ENCODE peak calls at places on chromosome 15, in nine cellular contexts. One of them, this sample, is unnamed.
A peak's percentile ranks its signal among the peaks of the same experiment; 100 is the strongest.

GRCh38 chr15:64681424-64682024 is 93.9 kb downstream of the RBPMS2 start:
- DNase-seq in pancreas: no peak
- DNase-seq in ovary: no peak
- DNase-seq in psoas muscle: no peak
- DNase-seq in IMR-90: peak; percentile 65
- DNase-seq in neuronal stem cell: peak; percentile 48
- DNase-seq in heart right ventricle: peak; percentile 54
- DNase-seq in A549: peak; percentile 86
- DNase-seq in CD8-positive, alpha-beta memory T cell: no peak
- DNase-seq in this sample: no peak

GRCh38 chr15:100929641-100930042 is 10.5 kb downstream of the LRRK1 start:
- DNase-seq in pancreas: no peak
- DNase-seq in ovary: no peak
- DNase-seq in psoas muscle: no peak
- DNase-seq in IMR-90: no peak
- DNase-seq in neuronal stem cell: no peak
- DNase-seq in heart right ventricle: no peak
- DNase-seq in A549: no peak
- DNase-seq in CD8-positive, alpha-beta memory T cell: no peak
- DNase-seq in this sample: no peak

GRCh38 chr15:63528138-63528659 is 23.8 kb downstream of the USP3 start:
- DNase-seq in pancreas: no peak
- DNase-seq in ovary: no peak
- DNase-seq in psoas muscle: no peak
- DNase-seq in IMR-90: no peak
- DNase-seq in neuronal stem cell: no peak
- DNase-seq in heart right ventricle: no peak
- DNase-seq in A549: no peak
- DNase-seq in CD8-positive, alpha-beta memory T cell: no peak
- DNase-seq in this sample: no peak

GRCh38 chr15:96366526-96366877 is 36.0 kb downstream of the NR2F2 start:
- DNase-seq in pancreas: no peak
- DNase-seq in ovary: no peak
- DNase-seq in psoas muscle: no peak
- DNase-seq in IMR-90: no peak
- DNase-seq in neuronal stem cell: no peak
- DNase-seq in heart right ventricle: no peak
- DNase-seq in A549: no peak
- DNase-seq in CD8-positive, alpha-beta memory T cell: no peak
- DNase-seq in this sample: no peak

GRCh38 chr15:70426065-70426821 is 328.5 kb upstream of the TLE3 start:
- DNase-seq in pancreas: no peak
- DNase-seq in ovary: no peak
- DNase-seq in psoas muscle: no peak
- DNase-seq in IMR-90: peak; percentile 40
- DNase-seq in neuronal stem cell: no peak
- DNase-seq in heart right ventricle: no peak
- DNase-seq in A549: no peak
- DNase-seq in CD8-positive, alpha-beta memory T cell: no peak
- DNase-seq in this sample: no peak

GRCh38 chr15:39801641-39802309 is 19.1 kb upstream of the FSIP1 start:
- DNase-seq in pancreas: no peak
- DNase-seq in ovary: no peak
- DNase-seq in psoas muscle: no peak
- DNase-seq in IMR-90: no peak
- DNase-seq in neuronal stem cell: no peak
- DNase-seq in heart right ventricle: no peak
- DNase-seq in A549: peak; percentile 48
- DNase-seq in CD8-positive, alpha-beta memory T cell: no peak
- DNase-seq in this sample: no peak

GRCh38 chr15:60585743-60586708 is 107.1 kb upstream of the ICE2 start:
- DNase-seq in pancreas: peak; percentile 59
- DNase-seq in ovary: peak; percentile 38
- DNase-seq in psoas muscle: no peak
- DNase-seq in IMR-90: peak; percentile 78
- DNase-seq in neuronal stem cell: peak; percentile 60
- DNase-seq in heart right ventricle: peak; percentile 71
- DNase-seq in A549: peak; percentile 75
- DNase-seq in CD8-positive, alpha-beta memory T cell: peak; percentile 48
- DNase-seq in this sample: no peak

GRCh38 chr15:41585140-41586047 is 26.4 kb downstream of the TYRO3 start:
- DNase-seq in pancreas: peak; percentile 57
- DNase-seq in ovary: peak; percentile 65
- DNase-seq in psoas muscle: peak; percentile 62
- DNase-seq in IMR-90: peak; percentile 44
- DNase-seq in neuronal stem cell: no peak
- DNase-seq in heart right ventricle: peak; percentile 27
- DNase-seq in A549: peak; percentile 44
- DNase-seq in CD8-positive, alpha-beta memory T cell: peak; percentile 11
- DNase-seq in this sample: peak; percentile 27

GRCh38 chr15:76480267-76480666 is 143.7 kb downstream of the ISL2 start:
- DNase-seq in pancreas: no peak
- DNase-seq in ovary: no peak
- DNase-seq in psoas muscle: no peak
- DNase-seq in IMR-90: no peak
- DNase-seq in neuronal stem cell: no peak
- DNase-seq in heart right ventricle: no peak
- DNase-seq in A549: no peak
- DNase-seq in CD8-positive, alpha-beta memory T cell: no peak
- DNase-seq in this sample: no peak

GRCh38 chr15:90603893-90604292 is 74.2 kb downstream of the CRTC3 start:
- DNase-seq in pancreas: no peak
- DNase-seq in ovary: no peak
- DNase-seq in psoas muscle: no peak
- DNase-seq in IMR-90: no peak
- DNase-seq in neuronal stem cell: no peak
- DNase-seq in heart right ventricle: no peak
- DNase-seq in A549: peak; percentile 47
- DNase-seq in CD8-positive, alpha-beta memory T cell: no peak
- DNase-seq in this sample: no peak

GRCh38 chr15:96583671-96584070 is 253.2 kb downstream of the NR2F2 start:
- DNase-seq in pancreas: no peak
- DNase-seq in ovary: no peak
- DNase-seq in psoas muscle: no peak
- DNase-seq in IMR-90: no peak
- DNase-seq in neuronal stem cell: no peak
- DNase-seq in heart right ventricle: no peak
- DNase-seq in A549: no peak
- DNase-seq in CD8-positive, alpha-beta memory T cell: no peak
- DNase-seq in this sample: no peak

GRCh38 chr15:52010633-52011595 is 8.1 kb upstream of the MAPK6 start:
- DNase-seq in pancreas: no peak
- DNase-seq in ovary: no peak
- DNase-seq in psoas muscle: peak; percentile 40
- DNase-seq in IMR-90: peak; percentile 97
- DNase-seq in neuronal stem cell: no peak
- DNase-seq in heart right ventricle: no peak
- DNase-seq in A549: peak; percentile 77
- DNase-seq in CD8-positive, alpha-beta memory T cell: no peak
- DNase-seq in this sample: peak; percentile 68

GRCh38 chr15:31259562-31260252 is 66.9 kb upstream of the KLF13 start:
- DNase-seq in pancreas: no peak
- DNase-seq in ovary: no peak
- DNase-seq in psoas muscle: no peak
- DNase-seq in IMR-90: no peak
- DNase-seq in neuronal stem cell: no peak
- DNase-seq in heart right ventricle: no peak
- DNase-seq in A549: no peak
- DNase-seq in CD8-positive, alpha-beta memory T cell: no peak
- DNase-seq in this sample: no peak

GRCh38 chr15:31262143-31262530 is 64.5 kb upstream of the KLF13 start:
- DNase-seq in pancreas: no peak
- DNase-seq in ovary: no peak
- DNase-seq in psoas muscle: no peak
- DNase-seq in IMR-90: no peak
- DNase-seq in neuronal stem cell: no peak
- DNase-seq in heart right ventricle: no peak
- DNase-seq in A549: no peak
- DNase-seq in CD8-positive, alpha-beta memory T cell: no peak
- DNase-seq in this sample: no peak

GRCh38 chr15:31262901-31263671 is 63.5 kb upstream of the KLF13 start:
- DNase-seq in pancreas: no peak
- DNase-seq in ovary: no peak
- DNase-seq in psoas muscle: no peak
- DNase-seq in IMR-90: peak; percentile 7
- DNase-seq in neuronal stem cell: no peak
- DNase-seq in heart right ventricle: no peak
- DNase-seq in A549: no peak
- DNase-seq in CD8-positive, alpha-beta memory T cell: no peak
- DNase-seq in this sample: peak; percentile 30

GRCh38 chr15:31260646-31261265 is 65.9 kb upstream of the KLF13 start:
- DNase-seq in pancreas: no peak
- DNase-seq in ovary: no peak
- DNase-seq in psoas muscle: no peak
- DNase-seq in IMR-90: no peak
- DNase-seq in neuronal stem cell: no peak
- DNase-seq in heart right ventricle: no peak
- DNase-seq in A549: no peak
- DNase-seq in CD8-positive, alpha-beta memory T cell: no peak
- DNase-seq in this sample: peak; percentile 9

GRCh38 chr15:31261266-31262142 is 65.1 kb upstream of the KLF13 start:
- DNase-seq in pancreas: no peak
- DNase-seq in ovary: no peak
- DNase-seq in psoas muscle: no peak
- DNase-seq in IMR-90: no peak
- DNase-seq in neuronal stem cell: no peak
- DNase-seq in heart right ventricle: no peak
- DNase-seq in A549: no peak
- DNase-seq in CD8-positive, alpha-beta memory T cell: no peak
- DNase-seq in this sample: peak; percentile 35
- H3K4me1 ChIP-seq in pancreas: no peaks in the 10 kb centered on the region
- H3K4me1 ChIP-seq in ovary: no peaks in the 10 kb centered on the region
- H3K4me1 ChIP-seq in psoas muscle: peaks cover 8% of the 10 kb centered on the region
- H3K4me1 ChIP-seq in IMR-90: no peaks in the 10 kb centered on the region
- H3K4me1 ChIP-seq in neuronal stem cell: no peaks in the 10 kb centered on the region
- H3K4me1 ChIP-seq in heart right ventricle: peaks cover 25% of the 10 kb centered on the region
- H3K4me1 ChIP-seq in A549: peaks cover 24% of the 10 kb centered on the region
- H3K4me1 ChIP-seq in CD8-positive, alpha-beta memory T cell: peaks cover 60% of the 10 kb centered on the region
- H3K4me1 ChIP-seq in this sample: peaks cover 2% of the 10 kb centered on the region

DNA sequence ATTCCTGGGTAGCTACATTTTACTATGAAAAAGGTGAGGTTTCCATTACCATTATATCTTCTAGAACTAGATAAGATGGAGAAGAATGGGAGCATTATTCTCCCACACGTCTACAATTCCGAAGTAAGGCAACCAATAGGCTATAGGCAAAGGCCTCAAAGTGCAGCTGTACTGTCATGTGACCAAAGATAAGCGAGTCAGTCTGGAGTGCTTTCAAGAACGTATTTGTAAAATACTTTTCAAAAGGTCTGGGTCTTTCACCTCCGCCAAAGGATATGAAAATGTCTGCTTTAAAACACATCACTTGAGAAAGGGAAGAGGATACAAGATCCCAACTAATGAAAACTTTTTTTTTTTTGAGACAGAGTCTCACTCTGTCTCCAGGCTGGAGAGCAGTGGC is 9.9 kb downstream of the CCPG1 start:
- DNase-seq in pancreas: no peak
- DNase-seq in ovary: no peak
- DNase-seq in psoas muscle: no peak
- DNase-seq in IMR-90: no peak
- DNase-seq in neuronal stem cell: no peak
- DNase-seq in heart right ventricle: no peak
- DNase-seq in A549: no peak
- DNase-seq in CD8-positive, alpha-beta memory T cell: no peak
- DNase-seq in this sample: no peak
- H3K4me1 ChIP-seq in pancreas: peaks cover 7% of the 10 kb centered on the region
- H3K4me1 ChIP-seq in ovary: no peaks in the 10 kb centered on the region
- H3K4me1 ChIP-seq in psoas muscle: peaks cover 20% of the 10 kb centered on the region
- H3K4me1 ChIP-seq in IMR-90: no peaks in the 10 kb centered on the region
- H3K4me1 ChIP-seq in neuronal stem cell: no peaks in the 10 kb centered on the region
- H3K4me1 ChIP-seq in heart right ventricle: peaks cover 11% of the 10 kb centered on the region
- H3K4me1 ChIP-seq in A549: peaks cover 21% of the 10 kb centered on the region
- H3K4me1 ChIP-seq in CD8-positive, alpha-beta memory T cell: peaks cover 2% of the 10 kb centered on the region
- H3K4me1 ChIP-seq in this sample: no peaks in the 10 kb centered on the region

GRCh38 chr15:43414196-43414595 is 43.3 kb downstream of the TUBGCP4 start:
- DNase-seq in pancreas: no peak
- DNase-seq in ovary: no peak
- DNase-seq in psoas muscle: no peak
- DNase-seq in IMR-90: no peak
- DNase-seq in neuronal stem cell: no peak
- DNase-seq in heart right ventricle: no peak
- DNase-seq in A549: no peak
- DNase-seq in CD8-positive, alpha-beta memory T cell: no peak
- DNase-seq in this sample: no peak
- H3K4me1 ChIP-seq in pancreas: no peaks in the 10 kb centered on the region
- H3K4me1 ChIP-seq in ovary: no peaks in the 10 kb centered on the region
- H3K4me1 ChIP-seq in psoas muscle: no peaks in the 10 kb centered on the region
- H3K4me1 ChIP-seq in IMR-90: no peaks in the 10 kb centered on the region
- H3K4me1 ChIP-seq in neuronal stem cell: no peaks in the 10 kb centered on the region
- H3K4me1 ChIP-seq in heart right ventricle: no peaks in the 10 kb centered on the region
- H3K4me1 ChIP-seq in A549: peaks cover 7% of the 10 kb centered on the region
- H3K4me1 ChIP-seq in CD8-positive, alpha-beta memory T cell: no peaks in the 10 kb centered on the region
- H3K4me1 ChIP-seq in this sample: no peaks in the 10 kb centered on the region

GRCh38 chr15:25422021-25422420 is 16.8 kb downstream of the UBE3A start:
- DNase-seq in pancreas: no peak
- DNase-seq in ovary: no peak
- DNase-seq in psoas muscle: no peak
- DNase-seq in IMR-90: no peak
- DNase-seq in neuronal stem cell: no peak
- DNase-seq in heart right ventricle: no peak
- DNase-seq in A549: no peak
- DNase-seq in CD8-positive, alpha-beta memory T cell: no peak
- DNase-seq in this sample: no peak

GRCh38 chr15:25424073-25424472 is 14.8 kb downstream of the UBE3A start:
- DNase-seq in pancreas: no peak
- DNase-seq in ovary: no peak
- DNase-seq in psoas muscle: no peak
- DNase-seq in IMR-90: no peak
- DNase-seq in neuronal stem cell: no peak
- DNase-seq in heart right ventricle: no peak
- DNase-seq in A549: no peak
- DNase-seq in CD8-positive, alpha-beta memory T cell: no peak
- DNase-seq in this sample: no peak

GRCh38 chr15:25426896-25427610 is 11.8 kb downstream of the UBE3A start:
- DNase-seq in pancreas: no peak
- DNase-seq in ovary: no peak
- DNase-seq in psoas muscle: no peak
- DNase-seq in IMR-90: no peak
- DNase-seq in neuronal stem cell: no peak
- DNase-seq in heart right ventricle: no peak
- DNase-seq in A549: no peak
- DNase-seq in CD8-positive, alpha-beta memory T cell: no peak
- DNase-seq in this sample: no peak

GRCh38 chr15:25431821-25432561 is 6.8 kb downstream of the UBE3A start:
- DNase-seq in pancreas: no peak
- DNase-seq in ovary: no peak
- DNase-seq in psoas muscle: no peak
- DNase-seq in IMR-90: no peak
- DNase-seq in neuronal stem cell: no peak
- DNase-seq in heart right ventricle: no peak
- DNase-seq in A549: no peak
- DNase-seq in CD8-positive, alpha-beta memory T cell: no peak
- DNase-seq in this sample: no peak

DNA sequence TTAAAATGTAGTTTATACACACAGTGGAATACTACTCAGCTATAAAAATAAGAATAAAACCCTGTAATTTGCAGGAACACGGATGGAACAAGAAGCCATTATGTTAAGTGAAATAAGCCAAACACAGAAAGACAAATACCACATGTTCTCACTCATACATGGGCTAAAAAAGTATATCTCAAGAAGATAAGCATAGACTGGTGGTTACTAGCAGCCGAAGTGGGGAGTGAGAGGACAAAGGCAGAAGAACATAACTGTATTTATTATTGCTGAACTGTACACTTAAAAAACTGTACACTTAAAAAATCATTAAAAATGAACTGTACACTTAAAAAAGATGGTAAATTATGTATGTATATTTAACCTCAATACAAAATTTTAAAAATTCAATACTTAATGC is 11.0 kb downstream of the UBE3A start:
- DNase-seq in pancreas: no peak
- DNase-seq in ovary: no peak
- DNase-seq in psoas muscle: no peak
- DNase-seq in IMR-90: no peak
- DNase-seq in neuronal stem cell: no peak
- DNase-seq in heart right ventricle: no peak
- DNase-seq in A549: no peak
- DNase-seq in CD8-positive, alpha-beta memory T cell: no peak
- DNase-seq in this sample: no peak
- H3K4me1 ChIP-seq in pancreas: no peaks in the 10 kb centered on the region
- H3K4me1 ChIP-seq in ovary: peaks cover 7% of the 10 kb centered on the region
- H3K4me1 ChIP-seq in psoas muscle: peaks cover 83% of the 10 kb centered on the region
- H3K4me1 ChIP-seq in IMR-90: peaks cover 4% of the 10 kb centered on the region
- H3K4me1 ChIP-seq in neuronal stem cell: no peaks in the 10 kb centered on the region
- H3K4me1 ChIP-seq in heart right ventricle: peaks cover 83% of the 10 kb centered on the region
- H3K4me1 ChIP-seq in A549: no peaks in the 10 kb centered on the region
- H3K4me1 ChIP-seq in CD8-positive, alpha-beta memory T cell: peaks cover 18% of the 10 kb centered on the region
- H3K4me1 ChIP-seq in this sample: no peaks in the 10 kb centered on the region